ENCODE peak calls at places on chromosomes 4 and X, in nine cellular contexts. K, S, L, B, Y, Z, M, J and U are unnamed samples.

GRCh38 chrX:154719132-154719675 is 31.7 kb downstream of the GAB3 start:
- DNase-seq in K (no peak), S (no peak), L (no peak), B (no peak), Y (no peak), Z (no peak), M (no peak), J (no peak), U (no peak)

GRCh38 chrX:6026980-6027379 is 201.7 kb downstream of the NLGN4X start:
- DNase-seq in K (no peak), S (no peak), L (no peak), B (no peak), Y (no peak), Z (no peak), M (no peak), J (no peak), U (no peak)

GRCh38 chr4:122602277-122603142 is 18.4 kb downstream of the IL21 start:
- DNase-seq in K (no peak), S (no peak), L (no peak), B (no peak), Y (peak; percentile 28), Z (no peak), M (no peak), J (no peak), U (no peak)

GRCh38 chr4:185709802-185710486 is 102.0 kb downstream of the SORBS2 start:
- DNase-seq in K (no peak), S (no peak), L (no peak), B (no peak), Y (no peak), Z (no peak), M (no peak), J (no peak), U (no peak)

GRCh38 chr4:77819409-77819835 is 254 bp upstream of the CNOT6L start:
- DNase-seq in K (no peak), S (peak; percentile 31), L (peak; percentile 70), B (no peak), Y (peak; percentile 66), Z (no peak), M (peak; percentile 35), J (peak; percentile 80), U (no peak)

GRCh38 chr4:124737619-124738018 is 25.1 kb upstream of the ANKRD50 start:
- DNase-seq in K (no peak), S (no peak), L (no peak), B (no peak), Y (no peak), Z (no peak), M (no peak), J (no peak), U (no peak)

GRCh38 chrX:145923376-145923775 is 105.7 kb downstream of the SLITRK2 start:
- DNase-seq in K (no peak), S (no peak), L (no peak), B (no peak), Y (no peak), Z (no peak), M (no peak), J (no peak), U (no peak)

GRCh38 chr4:140213116-140213515 is 59.1 kb upstream of the MAML3 start:
- DNase-seq in K (no peak), S (no peak), L (no peak), B (no peak), Y (no peak), Z (no peak), M (no peak), J (no peak), U (no peak)

GRCh38 chr4:174934360-174934759 is 16.2 kb downstream of the ADAM29 start:
- DNase-seq in K (no peak), S (no peak), L (no peak), B (no peak), Y (no peak), Z (no peak), M (no peak), J (no peak), U (no peak)

GRCh38 chrX:57651169-57651919 is 28.7 kb downstream of the NLRP2B start:
- DNase-seq in K (no peak), S (no peak), L (no peak), B (no peak), Y (no peak), Z (no peak), M (no peak), J (no peak), U (no peak)